ENCODE peak calls at places on chromosome 22, in seven cellular contexts. One of them, this sample, is unnamed.

GRCh38 chr22:49422668-49423067 is 405.0 kb downstream of the BRD1 start:
- DNase-seq in epithelial cell of esophagus: no peak
- DNase-seq in AG04449: no peak
- DNase-seq in fibroblast of pulmonary artery: no peak
- DNase-seq in AG10803: no peak
- DNase-seq in tibial artery: no peak
- DNase-seq in body of pancreas: no peak
- DNase-seq in this sample: no peak

GRCh38 chr22:35014812-35015211 is 51.1 kb upstream of the ISX start:
- DNase-seq in epithelial cell of esophagus: no peak
- DNase-seq in AG04449: no peak
- DNase-seq in fibroblast of pulmonary artery: no peak
- DNase-seq in AG10803: no peak
- DNase-seq in tibial artery: no peak
- DNase-seq in body of pancreas: no peak
- DNase-seq in this sample: no peak

GRCh38 chr22:42299586-42300285 is 29.3 kb upstream of the TCF20 start:
- DNase-seq in epithelial cell of esophagus: no peak
- DNase-seq in AG04449: no peak
- DNase-seq in fibroblast of pulmonary artery: no peak
- DNase-seq in AG10803: no peak
- DNase-seq in tibial artery: no peak
- DNase-seq in body of pancreas: no peak
- DNase-seq in this sample: no peak

GRCh38 chr22:41524283-41524682 is 20.0 kb downstream of the POLR3H start:
- DNase-seq in epithelial cell of esophagus: no peak
- DNase-seq in AG04449: no peak
- DNase-seq in fibroblast of pulmonary artery: no peak
- DNase-seq in AG10803: peak; percentile 21
- DNase-seq in tibial artery: peak; percentile 94
- DNase-seq in body of pancreas: peak; percentile 82
- DNase-seq in this sample: no peak

GRCh38 chr22:36397081-36397766 is 9.5 kb upstream of the MYH9 start:
- DNase-seq in epithelial cell of esophagus: peak; percentile 79
- DNase-seq in AG04449: no peak
- DNase-seq in fibroblast of pulmonary artery: peak; percentile 82
- DNase-seq in AG10803: peak; percentile 76
- DNase-seq in tibial artery: no peak
- DNase-seq in body of pancreas: no peak
- DNase-seq in this sample: no peak

GRCh38 chr22:49368976-49369725 is 458.5 kb downstream of the BRD1 start:
- DNase-seq in epithelial cell of esophagus: no peak
- DNase-seq in AG04449: no peak
- DNase-seq in fibroblast of pulmonary artery: no peak
- DNase-seq in AG10803: no peak
- DNase-seq in tibial artery: peak; percentile 54
- DNase-seq in body of pancreas: no peak
- DNase-seq in this sample: no peak

GRCh38 chr22:24003887-24004286 is 1.4 kb downstream of the GSTT4 start:
- DNase-seq in epithelial cell of esophagus: no peak
- DNase-seq in AG04449: no peak
- DNase-seq in fibroblast of pulmonary artery: no peak
- DNase-seq in AG10803: no peak
- DNase-seq in tibial artery: no peak
- DNase-seq in body of pancreas: no peak
- DNase-seq in this sample: no peak

GRCh38 chr22:49937758-49938564 is 19.5 kb downstream of the CRELD2 start:
- DNase-seq in epithelial cell of esophagus: no peak
- DNase-seq in AG04449: no peak
- DNase-seq in fibroblast of pulmonary artery: no peak
- DNase-seq in AG10803: no peak
- DNase-seq in tibial artery: no peak
- DNase-seq in body of pancreas: no peak
- DNase-seq in this sample: no peak

GRCh38 chr22:24046024-24046423 is 34.9 kb downstream of the CABIN1 start:
- DNase-seq in epithelial cell of esophagus: no peak
- DNase-seq in AG04449: no peak
- DNase-seq in fibroblast of pulmonary artery: no peak
- DNase-seq in AG10803: no peak
- DNase-seq in tibial artery: no peak
- DNase-seq in body of pancreas: no peak
- DNase-seq in this sample: no peak

GRCh38 chr22:30044369-30044768 is 35.9 kb upstream of the HORMAD2 start:
- DNase-seq in epithelial cell of esophagus: peak; percentile 91
- DNase-seq in AG04449: peak; percentile 72
- DNase-seq in fibroblast of pulmonary artery: peak; percentile 87
- DNase-seq in AG10803: peak; percentile 83
- DNase-seq in tibial artery: no peak
- DNase-seq in body of pancreas: peak; percentile 87
- DNase-seq in this sample: peak; percentile 35

GRCh38 chr22:44090571-44090905 is 66.4 kb downstream of the PARVB start:
- DNase-seq in epithelial cell of esophagus: no peak
- DNase-seq in AG04449: no peak
- DNase-seq in fibroblast of pulmonary artery: no peak
- DNase-seq in AG10803: no peak
- DNase-seq in tibial artery: no peak
- DNase-seq in body of pancreas: no peak
- DNase-seq in this sample: no peak

GRCh38 chr22:44092636-44093220 is 68.6 kb downstream of the PARVB start:
- DNase-seq in epithelial cell of esophagus: no peak
- DNase-seq in AG04449: no peak
- DNase-seq in fibroblast of pulmonary artery: no peak
- DNase-seq in AG10803: no peak
- DNase-seq in tibial artery: no peak
- DNase-seq in body of pancreas: no peak
- DNase-seq in this sample: no peak

GRCh38 chr22:44089717-44090570 is 65.8 kb downstream of the PARVB start:
- DNase-seq in epithelial cell of esophagus: no peak
- DNase-seq in AG04449: no peak
- DNase-seq in fibroblast of pulmonary artery: no peak
- DNase-seq in AG10803: no peak
- DNase-seq in tibial artery: no peak
- DNase-seq in body of pancreas: no peak
- DNase-seq in this sample: no peak

GRCh38 chr22:44091751-44092150 is 67.6 kb downstream of the PARVB start:
- DNase-seq in epithelial cell of esophagus: no peak
- DNase-seq in AG04449: no peak
- DNase-seq in fibroblast of pulmonary artery: no peak
- DNase-seq in AG10803: no peak
- DNase-seq in tibial artery: no peak
- DNase-seq in body of pancreas: no peak
- DNase-seq in this sample: no peak

GRCh38 chr22:44091021-44091721 is 67.1 kb downstream of the PARVB start:
- DNase-seq in epithelial cell of esophagus: peak; percentile 46
- DNase-seq in AG04449: no peak
- DNase-seq in fibroblast of pulmonary artery: peak; percentile 31
- DNase-seq in AG10803: no peak
- DNase-seq in tibial artery: no peak
- DNase-seq in body of pancreas: no peak
- DNase-seq in this sample: no peak
- TF ChIP-seq CTCF in epithelial cell of esophagus: peak; percentile 41
- TF ChIP-seq CTCF in AG04449: no peak
- TF ChIP-seq CTCF in fibroblast of pulmonary artery: peak; percentile 36
- TF ChIP-seq CTCF in AG10803: peak; percentile 29
- TF ChIP-seq CTCF in tibial artery: no peak
- TF ChIP-seq CTCF in body of pancreas: no peak
- TF ChIP-seq CTCF in this sample: peak; percentile 30

GRCh38 chr22:38077096-38077495 is 6.9 kb downstream of the SLC16A8 start:
- DNase-seq in epithelial cell of esophagus: no peak
- DNase-seq in AG04449: no peak
- DNase-seq in fibroblast of pulmonary artery: no peak
- DNase-seq in AG10803: no peak
- DNase-seq in tibial artery: no peak
- DNase-seq in body of pancreas: no peak
- DNase-seq in this sample: no peak
- TF ChIP-seq CTCF in epithelial cell of esophagus: no peak
- TF ChIP-seq CTCF in AG04449: no peak
- TF ChIP-seq CTCF in fibroblast of pulmonary artery: no peak
- TF ChIP-seq CTCF in AG10803: no peak
- TF ChIP-seq CTCF in tibial artery: no peak
- TF ChIP-seq CTCF in body of pancreas: no peak
- TF ChIP-seq CTCF in this sample: no peak

GRCh38 chr22:39308614-39309363 is 10.6 kb downstream of the RPL3 start:
- DNase-seq in epithelial cell of esophagus: peak; percentile 93
- DNase-seq in AG04449: peak; percentile 75
- DNase-seq in fibroblast of pulmonary artery: peak; percentile 96
- DNase-seq in AG10803: peak; percentile 95
- DNase-seq in tibial artery: peak; percentile 90
- DNase-seq in body of pancreas: peak; percentile 65
- DNase-seq in this sample: peak; percentile 88

GRCh38 chr22:39309881-39310714 is 9.3 kb downstream of the RPL3 start:
- DNase-seq in epithelial cell of esophagus: peak; percentile 83
- DNase-seq in AG04449: no peak
- DNase-seq in fibroblast of pulmonary artery: peak; percentile 63
- DNase-seq in AG10803: peak; percentile 60
- DNase-seq in tibial artery: no peak
- DNase-seq in body of pancreas: no peak
- DNase-seq in this sample: no peak

GRCh38 chr22:39311592-39312400 is 7.6 kb downstream of the RPL3 start:
- DNase-seq in epithelial cell of esophagus: peak; percentile 37
- DNase-seq in AG04449: no peak
- DNase-seq in fibroblast of pulmonary artery: no peak
- DNase-seq in AG10803: no peak
- DNase-seq in tibial artery: no peak
- DNase-seq in body of pancreas: no peak
- DNase-seq in this sample: no peak

GRCh38 chr22:39306456-39307361 is 12.7 kb downstream of the RPL3 start:
- DNase-seq in epithelial cell of esophagus: peak; percentile 46
- DNase-seq in AG04449: no peak
- DNase-seq in fibroblast of pulmonary artery: no peak
- DNase-seq in AG10803: no peak
- DNase-seq in tibial artery: no peak
- DNase-seq in body of pancreas: no peak
- DNase-seq in this sample: no peak

GRCh38 chr22:39309364-39309861 is 10.0 kb downstream of the RPL3 start:
- DNase-seq in epithelial cell of esophagus: peak; percentile 74
- DNase-seq in AG04449: no peak
- DNase-seq in fibroblast of pulmonary artery: no peak
- DNase-seq in AG10803: peak; percentile 77
- DNase-seq in tibial artery: no peak
- DNase-seq in body of pancreas: no peak
- DNase-seq in this sample: no peak
- TF ChIP-seq CTCF in epithelial cell of esophagus: peak; percentile 65
- TF ChIP-seq CTCF in AG04449: peak; percentile 11
- TF ChIP-seq CTCF in fibroblast of pulmonary artery: peak; percentile 23
- TF ChIP-seq CTCF in AG10803: peak; percentile 41
- TF ChIP-seq CTCF in tibial artery: no peak
- TF ChIP-seq CTCF in body of pancreas: no peak
- TF ChIP-seq CTCF in this sample: peak; percentile 19

GRCh38 chr22:32444068-32444467 is 20.2 kb downstream of the BPIFC start:
- DNase-seq in epithelial cell of esophagus: peak; percentile 66
- DNase-seq in AG04449: no peak
- DNase-seq in fibroblast of pulmonary artery: peak; percentile 4
- DNase-seq in AG10803: no peak
- DNase-seq in tibial artery: no peak
- DNase-seq in body of pancreas: no peak
- DNase-seq in this sample: no peak
- TF ChIP-seq CTCF in epithelial cell of esophagus: peak; percentile 62
- TF ChIP-seq CTCF in AG04449: no peak
- TF ChIP-seq CTCF in fibroblast of pulmonary artery: peak; percentile 11
- TF ChIP-seq CTCF in AG10803: peak; percentile 3
- TF ChIP-seq CTCF in tibial artery: no peak
- TF ChIP-seq CTCF in body of pancreas: no peak
- TF ChIP-seq CTCF in this sample: peak; percentile 23

DNA sequence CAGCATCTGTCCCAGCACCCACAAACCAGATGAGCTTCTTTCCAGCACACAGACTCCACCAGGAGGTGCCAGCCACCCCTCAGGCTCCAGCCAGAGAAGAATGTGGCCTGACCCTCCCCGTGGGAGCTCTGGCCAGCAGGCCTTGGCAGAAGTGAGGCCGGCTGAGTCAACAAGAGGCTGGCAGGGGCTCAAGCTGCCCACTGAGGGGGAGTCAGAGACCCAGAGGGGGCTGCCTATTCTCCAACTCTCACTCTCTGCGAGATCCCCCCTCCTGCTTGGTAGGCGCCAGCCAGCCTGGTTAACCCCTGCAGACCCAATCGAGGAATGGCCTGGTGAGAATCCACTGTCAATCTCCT is 10.6 kb upstream of the CDC42EP1 start:
- DNase-seq in epithelial cell of esophagus: no peak
- DNase-seq in AG04449: no peak
- DNase-seq in fibroblast of pulmonary artery: peak; percentile 73
- DNase-seq in AG10803: peak; percentile 72
- DNase-seq in tibial artery: peak; percentile 90
- DNase-seq in body of pancreas: peak; percentile 93
- DNase-seq in this sample: no peak
- TF ChIP-seq CTCF in epithelial cell of esophagus: no peak
- TF ChIP-seq CTCF in AG04449: peak; percentile 52
- TF ChIP-seq CTCF in fibroblast of pulmonary artery: peak; percentile 49
- TF ChIP-seq CTCF in AG10803: peak; percentile 54
- TF ChIP-seq CTCF in tibial artery: peak; percentile 51
- TF ChIP-seq CTCF in body of pancreas: peak; percentile 55
- TF ChIP-seq CTCF in this sample: peak; percentile 57

GRCh38 chr22:44729391-44730012 is 22.9 kb upstream of the ARHGAP8 start:
- DNase-seq in epithelial cell of esophagus: no peak
- DNase-seq in AG04449: no peak
- DNase-seq in fibroblast of pulmonary artery: peak; percentile 74
- DNase-seq in AG10803: peak; percentile 71
- DNase-seq in tibial artery: no peak
- DNase-seq in body of pancreas: no peak
- DNase-seq in this sample: peak; percentile 16
- TF ChIP-seq CTCF in epithelial cell of esophagus: no peak
- TF ChIP-seq CTCF in AG04449: peak; percentile 56
- TF ChIP-seq CTCF in fibroblast of pulmonary artery: peak; percentile 36
- TF ChIP-seq CTCF in AG10803: peak; percentile 36
- TF ChIP-seq CTCF in tibial artery: no peak
- TF ChIP-seq CTCF in body of pancreas: no peak
- TF ChIP-seq CTCF in this sample: peak; percentile 57

DNA sequence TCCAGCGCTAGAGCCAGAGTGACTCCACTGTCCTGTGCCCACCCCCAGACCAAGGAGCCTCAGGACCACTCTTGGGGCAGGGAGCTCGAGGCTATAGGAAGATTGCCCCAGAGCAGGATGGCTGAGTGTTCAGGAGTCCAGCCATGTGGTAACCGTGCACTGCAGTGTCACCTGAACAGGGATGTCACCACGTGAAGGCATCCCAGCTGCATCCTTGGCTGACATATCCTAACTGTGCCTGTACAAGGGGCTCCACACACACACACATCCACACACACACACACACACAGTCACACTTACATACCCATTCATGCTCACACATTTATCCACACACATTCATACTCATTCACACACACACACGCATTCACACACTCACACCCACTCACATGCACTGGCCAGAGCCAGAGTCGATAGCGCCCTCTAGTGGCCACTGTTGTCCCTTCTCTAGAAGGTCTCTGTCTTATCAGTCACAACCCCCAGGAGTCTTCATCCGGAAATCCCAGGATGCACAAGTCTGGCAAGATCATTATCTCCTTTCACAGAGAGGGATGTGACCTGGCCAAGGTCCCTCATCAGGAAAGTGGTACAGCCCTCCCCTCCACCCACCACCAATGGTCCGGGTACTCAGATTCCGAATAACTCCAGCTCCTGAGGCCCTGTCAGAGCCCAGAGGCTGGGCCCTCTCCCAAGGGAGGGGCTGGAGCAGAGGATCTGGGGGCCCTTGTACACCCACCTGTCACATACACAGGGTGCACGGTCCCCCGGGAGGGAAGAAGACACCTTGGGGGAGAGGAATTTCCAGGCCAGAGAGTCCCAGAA is 55.1 kb downstream of the IGLL5 start:
- DNase-seq in epithelial cell of esophagus: peak; percentile 46
- DNase-seq in AG04449: no peak
- DNase-seq in fibroblast of pulmonary artery: peak; percentile 71
- DNase-seq in AG10803: peak; percentile 49
- DNase-seq in tibial artery: peak; percentile 53
- DNase-seq in body of pancreas: peak; percentile 48
- DNase-seq in this sample: no peak
- TF ChIP-seq CTCF in epithelial cell of esophagus: peak; percentile 78
- TF ChIP-seq CTCF in AG04449: peak; percentile 70
- TF ChIP-seq CTCF in fibroblast of pulmonary artery: peak; percentile 90
- TF ChIP-seq CTCF in AG10803: peak; percentile 79
- TF ChIP-seq CTCF in tibial artery: peak; percentile 49
- TF ChIP-seq CTCF in body of pancreas: peak; percentile 8
- TF ChIP-seq CTCF in this sample: peak; percentile 65

This sample was measured in AG09309.